ENCODE peak calls at places on chromosomes 2 and 18, in five cellular contexts. One of them, this sample, is unnamed.

GRCh38 chr2:112979731-112980130 is 1.9 kb downstream of the IL36G start:
- DNase-seq in gastrocnemius medialis: no peak
- DNase-seq in heart right ventricle: no peak
- DNase-seq in mesothelial cell of epicardium: no peak
- DNase-seq in choroid plexus epithelial cell: no peak
- DNase-seq in this sample: no peak

GRCh38 chr2:207692206-207693065 is 19.0 kb upstream of the CCNYL1 start:
- DNase-seq in gastrocnemius medialis: no peak
- DNase-seq in heart right ventricle: no peak
- DNase-seq in mesothelial cell of epicardium: no peak
- DNase-seq in choroid plexus epithelial cell: peak
- DNase-seq in this sample: peak

GRCh38 chr2:234795974-234796690 is 155.7 kb upstream of the SH3BP4 start:
- DNase-seq in gastrocnemius medialis: no peak
- DNase-seq in heart right ventricle: no peak
- DNase-seq in mesothelial cell of epicardium: no peak
- DNase-seq in choroid plexus epithelial cell: no peak
- DNase-seq in this sample: no peak

GRCh38 chr2:150080115-150080514 is 407.4 kb downstream of the RND3 start:
- DNase-seq in gastrocnemius medialis: no peak
- DNase-seq in heart right ventricle: no peak
- DNase-seq in mesothelial cell of epicardium: no peak
- DNase-seq in choroid plexus epithelial cell: peak
- DNase-seq in this sample: no peak

GRCh38 chr2:105396254-105397024 is 2.4 kb downstream of the FHL2 start:
- DNase-seq in gastrocnemius medialis: peak
- DNase-seq in heart right ventricle: no peak
- DNase-seq in mesothelial cell of epicardium: no peak
- DNase-seq in choroid plexus epithelial cell: peak
- DNase-seq in this sample: peak

GRCh38 chr2:173355866-173356508 is 1.3 kb downstream of the CDCA7 start:
- DNase-seq in gastrocnemius medialis: no peak
- DNase-seq in heart right ventricle: no peak
- DNase-seq in mesothelial cell of epicardium: no peak
- DNase-seq in choroid plexus epithelial cell: no peak
- DNase-seq in this sample: peak

GRCh38 chr2:40103163-40103562 is 324.1 kb upstream of the THUMPD2 start:
- DNase-seq in gastrocnemius medialis: no peak
- DNase-seq in heart right ventricle: no peak
- DNase-seq in mesothelial cell of epicardium: no peak
- DNase-seq in choroid plexus epithelial cell: peak
- DNase-seq in this sample: peak

GRCh38 chr18:8619835-8620577 is 10.8 kb downstream of the RAB12 start:
- DNase-seq in gastrocnemius medialis: no peak
- DNase-seq in heart right ventricle: no peak
- DNase-seq in mesothelial cell of epicardium: no peak
- DNase-seq in choroid plexus epithelial cell: no peak
- DNase-seq in this sample: no peak

GRCh38 chr2:234437642-234438321 is 59.1 kb downstream of the ARL4C start:
- DNase-seq in gastrocnemius medialis: no peak
- DNase-seq in heart right ventricle: no peak
- DNase-seq in mesothelial cell of epicardium: no peak
- DNase-seq in choroid plexus epithelial cell: no peak
- DNase-seq in this sample: no peak

GRCh38 chr18:79852561-79853302 is 55.0 kb downstream of the KCNG2 start:
- DNase-seq in gastrocnemius medialis: no peak
- DNase-seq in heart right ventricle: no peak
- DNase-seq in mesothelial cell of epicardium: no peak
- DNase-seq in choroid plexus epithelial cell: no peak
- DNase-seq in this sample: no peak

GRCh38 chr18:32057624-32058165 is 34.0 kb upstream of the RNF138 start:
- DNase-seq in gastrocnemius medialis: no peak
- DNase-seq in heart right ventricle: no peak
- DNase-seq in mesothelial cell of epicardium: no peak
- DNase-seq in choroid plexus epithelial cell: no peak
- DNase-seq in this sample: no peak

GRCh38 chr2:1891147-1891546 is 146.8 kb upstream of the PXDN start:
- DNase-seq in gastrocnemius medialis: no peak
- DNase-seq in heart right ventricle: peak
- DNase-seq in mesothelial cell of epicardium: no peak
- DNase-seq in choroid plexus epithelial cell: no peak
- DNase-seq in this sample: no peak

GRCh38 chr2:160825433-160825832 is 331.8 kb upstream of the RBMS1 start:
- DNase-seq in gastrocnemius medialis: no peak
- DNase-seq in heart right ventricle: no peak
- DNase-seq in mesothelial cell of epicardium: no peak
- DNase-seq in choroid plexus epithelial cell: no peak
- DNase-seq in this sample: no peak

GRCh38 chr2:192394605-192395004 is 199.9 kb upstream of the TMEFF2 start:
- DNase-seq in gastrocnemius medialis: no peak
- DNase-seq in heart right ventricle: no peak
- DNase-seq in mesothelial cell of epicardium: no peak
- DNase-seq in choroid plexus epithelial cell: no peak
- DNase-seq in this sample: no peak

GRCh38 chr18:12376034-12376717 is 851 bp downstream of the AFG3L2 start:
- DNase-seq in gastrocnemius medialis: peak
- DNase-seq in heart right ventricle: peak
- DNase-seq in mesothelial cell of epicardium: no peak
- DNase-seq in choroid plexus epithelial cell: peak
- DNase-seq in this sample: peak

GRCh38 chr2:38037757-38038615 is 38.0 kb downstream of the CYP1B1 start:
- DNase-seq in gastrocnemius medialis: peak
- DNase-seq in heart right ventricle: peak
- DNase-seq in mesothelial cell of epicardium: no peak
- DNase-seq in choroid plexus epithelial cell: peak
- DNase-seq in this sample: no peak

GRCh38 chr2:98730851-98731708 is at the start of gene MGAT4A:
- DNase-seq in gastrocnemius medialis: peak
- DNase-seq in heart right ventricle: peak
- DNase-seq in mesothelial cell of epicardium: peak
- DNase-seq in choroid plexus epithelial cell: peak
- DNase-seq in this sample: peak

GRCh38 chr2:127275789-127276188 is 18.2 kb downstream of the ERCC3 start:
- DNase-seq in gastrocnemius medialis: no peak
- DNase-seq in heart right ventricle: no peak
- DNase-seq in mesothelial cell of epicardium: no peak
- DNase-seq in choroid plexus epithelial cell: no peak
- DNase-seq in this sample: no peak

GRCh38 chr2:127275356-127275755 is 18.6 kb downstream of the ERCC3 start:
- DNase-seq in gastrocnemius medialis: no peak
- DNase-seq in heart right ventricle: no peak
- DNase-seq in mesothelial cell of epicardium: no peak
- DNase-seq in choroid plexus epithelial cell: no peak
- DNase-seq in this sample: no peak

DNA sequence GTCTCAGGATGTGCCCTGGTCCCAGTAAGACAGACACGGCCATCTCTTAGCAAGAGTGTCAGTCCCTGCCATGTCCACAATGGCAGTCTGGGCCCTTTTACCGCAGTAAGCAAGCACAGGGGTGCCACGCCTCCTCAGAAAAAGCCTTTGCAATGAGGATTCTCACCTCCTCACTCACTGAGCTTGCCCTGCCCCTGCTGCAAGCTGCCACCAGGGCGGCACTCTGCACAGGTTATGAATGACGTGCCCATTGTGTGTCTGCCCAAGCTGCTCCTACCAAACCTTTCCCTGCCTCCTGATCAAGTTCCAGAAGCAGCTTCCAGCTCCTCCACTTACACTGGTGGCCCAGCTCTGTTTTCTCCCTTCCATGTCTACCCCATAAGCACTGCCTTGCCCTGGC is 23.3 kb downstream of the ERCC3 start:
- DNase-seq in gastrocnemius medialis: no peak
- DNase-seq in heart right ventricle: no peak
- DNase-seq in mesothelial cell of epicardium: no peak
- DNase-seq in choroid plexus epithelial cell: no peak
- DNase-seq in this sample: no peak
- TF ChIP-seq CTCF in gastrocnemius medialis: no peak
- TF ChIP-seq CTCF in heart right ventricle: no peak
- TF ChIP-seq CTCF in mesothelial cell of epicardium: peak
- TF ChIP-seq CTCF in choroid plexus epithelial cell: no peak
- TF ChIP-seq CTCF in this sample: no peak

DNA sequence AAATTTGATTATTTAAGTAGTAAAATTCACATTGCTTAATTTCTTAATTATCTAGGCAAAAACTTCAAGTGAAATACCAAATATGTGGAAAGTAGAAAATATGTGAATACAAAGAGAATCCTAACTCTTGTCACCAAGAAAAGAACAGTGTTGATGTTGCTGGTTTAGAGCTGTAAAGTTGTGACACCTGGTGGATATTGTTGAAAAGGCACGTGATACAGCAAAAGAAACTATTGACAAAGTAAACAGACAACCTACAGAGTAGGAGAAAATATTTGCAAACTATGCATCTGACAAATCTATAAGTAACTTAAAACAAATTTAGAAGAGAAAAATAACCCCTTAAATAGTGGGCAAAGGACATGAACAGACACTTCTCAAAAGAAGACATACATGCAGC is 25.6 kb upstream of the ZC3H15 start:
- DNase-seq in gastrocnemius medialis: no peak
- DNase-seq in heart right ventricle: no peak
- DNase-seq in mesothelial cell of epicardium: no peak
- DNase-seq in choroid plexus epithelial cell: peak
- DNase-seq in this sample: peak
- TF ChIP-seq CTCF in gastrocnemius medialis: no peak
- TF ChIP-seq CTCF in heart right ventricle: peak
- TF ChIP-seq CTCF in mesothelial cell of epicardium: peak
- TF ChIP-seq CTCF in choroid plexus epithelial cell: peak
- TF ChIP-seq CTCF in this sample: peak

GRCh38 chr2:62705859-62706720 is 577 bp downstream of the EHBP1 start:
- DNase-seq in gastrocnemius medialis: peak
- DNase-seq in heart right ventricle: peak
- DNase-seq in mesothelial cell of epicardium: peak
- DNase-seq in choroid plexus epithelial cell: peak
- DNase-seq in this sample: peak
- TF ChIP-seq CTCF in gastrocnemius medialis: peak
- TF ChIP-seq CTCF in heart right ventricle: peak
- TF ChIP-seq CTCF in mesothelial cell of epicardium: peak
- TF ChIP-seq CTCF in choroid plexus epithelial cell: peak
- TF ChIP-seq CTCF in this sample: peak

GRCh38 chr18:10194592-10194991 is 259.8 kb upstream of the APCDD1 start:
- DNase-seq in gastrocnemius medialis: no peak
- DNase-seq in heart right ventricle: no peak
- DNase-seq in mesothelial cell of epicardium: no peak
- DNase-seq in choroid plexus epithelial cell: peak
- DNase-seq in this sample: no peak
- TF ChIP-seq CTCF in gastrocnemius medialis: no peak
- TF ChIP-seq CTCF in heart right ventricle: no peak
- TF ChIP-seq CTCF in mesothelial cell of epicardium: no peak
- TF ChIP-seq CTCF in choroid plexus epithelial cell: peak
- TF ChIP-seq CTCF in this sample: no peak

GRCh38 chr18:57970356-57971095 is 73.5 kb upstream of the NEDD4L start:
- DNase-seq in gastrocnemius medialis: no peak
- DNase-seq in heart right ventricle: no peak
- DNase-seq in mesothelial cell of epicardium: no peak
- DNase-seq in choroid plexus epithelial cell: no peak
- DNase-seq in this sample: peak
- TF ChIP-seq CTCF in gastrocnemius medialis: no peak
- TF ChIP-seq CTCF in heart right ventricle: no peak
- TF ChIP-seq CTCF in mesothelial cell of epicardium: peak
- TF ChIP-seq CTCF in choroid plexus epithelial cell: peak
- TF ChIP-seq CTCF in this sample: peak